ENCODE peak calls at places on chromosomes 12 and 14, in four cellular contexts. W is pancreas; X is ovary; K is CD4-positive, alpha-beta T cell. O is an unnamed sample.

GRCh38 chr12:117091758-117092510 is 7.3 kb downstream of the TESC start:
- DNase-seq in X (no peak), K (no peak), W (peak; percentile 53), O (no peak)

GRCh38 chr12:106918746-106919145 is 37.0 kb upstream of the TMEM263 start:
- DNase-seq in X (no peak), K (no peak), W (no peak), O (no peak)

GRCh38 chr12:132559652-132560420 is 50.5 kb downstream of the LRCOL1 start:
- DNase-seq in K (peak; percentile 22), X (peak; percentile 67), W (peak; percentile 82), O (no peak)

GRCh38 chr12:105485321-105485910 is 154.9 kb downstream of the C12orf75 start:
- DNase-seq in W (no peak), X (peak; percentile 25), K (no peak), O (no peak)

GRCh38 chr12:2297004-2297403 is 244.2 kb downstream of the CACNA1C start:
- DNase-seq in X (no peak), K (no peak), W (no peak), O (no peak)

GRCh38 chr14:30988509-30988908 is 36.9 kb upstream of the AP4S1 start:
- DNase-seq in K (no peak), X (no peak), W (no peak), O (no peak)

GRCh38 chr14:92553456-92553855 is 39.9 kb downstream of the RIN3 start:
- DNase-seq in W (no peak), K (no peak), X (peak; percentile 68), O (no peak)

GRCh38 chr14:67493092-67493717 is 4.7 kb upstream of the TMEM229B start:
- DNase-seq in X (no peak), W (no peak), K (no peak), O (no peak)

GRCh38 chr12:46915082-46915481 is 89.3 kb upstream of the SLC38A4 start:
- DNase-seq in W (no peak), K (no peak), X (no peak), O (no peak)

GRCh38 chr14:38616959-38617358 is 361.1 kb upstream of the CLEC14A start:
- DNase-seq in W (no peak), K (no peak), X (no peak), O (no peak)

GRCh38 chr12:25670076-25671055 is 117.3 kb upstream of the LMNTD1 start:
- DNase-seq in X (no peak), W (no peak), K (no peak), O (no peak)

GRCh38 chr12:10191865-10192264 is 13.0 kb downstream of the TMEM52B start:
- DNase-seq in W (no peak), X (no peak), K (no peak), O (no peak)

GRCh38 chr12:46494424-46494823 is 121.9 kb upstream of the SLC38A2 start:
- DNase-seq in X (no peak), K (no peak), W (no peak), O (no peak)

GRCh38 chr12:108526482-108527234 is 11.6 kb downstream of the FICD start:
- DNase-seq in X (no peak), K (no peak), W (no peak), O (no peak)

GRCh38 chr14:106875503-106875902 is 1349.1 kb downstream of the TMEM121 start:
- DNase-seq in K (no peak), X (peak; percentile 67), W (peak; percentile 66), O (no peak)

GRCh38 chr14:50714452-50715073 is 46.5 kb upstream of the SAV1 start:
- DNase-seq in W (no peak), X (no peak), K (no peak), O (no peak)

GRCh38 chr12:44875417-44875953 is 630 bp downstream of the NELL2 start:
- DNase-seq in W (peak; percentile 60), X (no peak), K (no peak), O (no peak)

GRCh38 chr14:72613196-72613974 is 280.5 kb downstream of the DPF3 start:
- DNase-seq in W (peak; percentile 77), K (no peak), X (peak; percentile 54), O (no peak)

GRCh38 chr14:54535126-54535525 is 25.4 kb downstream of the CGRRF1 start:
- DNase-seq in W (no peak), K (no peak), X (no peak), O (no peak)

GRCh38 chr14:63853831-63854293 is 1.1 kb downstream of the SYNE2 start:
- DNase-seq in W (peak; percentile 67), X (peak; percentile 58), K (peak; percentile 41), O (peak; percentile 48)

GRCh38 chr14:30874120-30874998 is at the start of gene COCH:
- DNase-seq in X (peak; percentile 21), W (peak; percentile 77), K (peak; percentile 2), O (peak; percentile 24)

GRCh38 chr14:95557291-95557690 is 22.4 kb downstream of the GLRX5 start:
- DNase-seq in X (no peak), W (no peak), K (no peak), O (no peak)

GRCh38 chr14:20387577-20387976 is 25.7 kb downstream of the TEP1 start:
- DNase-seq in W (no peak), K (no peak), X (no peak), O (no peak)

GRCh38 chr14:37973031-37973908 is 234.4 kb upstream of the SSTR1 start:
- DNase-seq in X (no peak), W (no peak), K (no peak), O (no peak)

GRCh38 chr12:53624453-53624852 is 1.7 kb downstream of the ATF7 start:
- DNase-seq in W (no peak), K (no peak), X (no peak), O (no peak)

GRCh38 chr12:78101946-78102635 is 271.4 kb downstream of the NAV3 start:
- DNase-seq in W (no peak), K (no peak), X (no peak), O (no peak)

GRCh38 chr12:91109148-91109564 is 2.1 kb downstream of the LUM start:
- DNase-seq in K (peak; percentile 0), X (peak; percentile 50), W (peak; percentile 88), O (no peak)

GRCh38 chr12:115407723-115408122 is 723.7 kb upstream of the TBX3 start:
- DNase-seq in K (no peak), X (no peak), W (no peak), O (no peak)

GRCh38 chr12:12724421-12725085 is 7.4 kb downstream of the CDKN1B start:
- DNase-seq in K (no peak), W (no peak), X (no peak), O (no peak)

GRCh38 chr14:28608438-28608837 is 158.1 kb upstream of the FOXG1 start:
- DNase-seq in W (no peak), X (no peak), K (no peak), O (no peak)

GRCh38 chr12:75271576-75271975 is 58.5 kb downstream of the CAPS2 start:
- DNase-seq in W (no peak), K (no peak), X (no peak), O (no peak)

GRCh38 chr14:38904959-38905358 is 198.1 kb downstream of the SEC23A start:
- DNase-seq in K (no peak), X (no peak), W (no peak), O (no peak)

GRCh38 chr14:102362084-102362483 is 606 bp downstream of the CINP start:
- DNase-seq in W (no peak), K (no peak), X (no peak), O (no peak)

GRCh38 chr12:54306925-54307731 is 6.3 kb upstream of the NFE2 start:
- DNase-seq in W (peak; percentile 78), K (no peak), X (no peak), O (no peak)

GRCh38 chr14:66395300-66395699 is 90.9 kb upstream of the CCDC196 start:
- DNase-seq in W (no peak), K (no peak), X (no peak), O (peak; percentile 41)

GRCh38 chr14:36346052-36346451 is 25.6 kb upstream of the MBIP start:
- DNase-seq in W (no peak), K (no peak), X (no peak), O (no peak)

GRCh38 chr12:129363041-129363440 is 509.8 kb downstream of the GLT1D1 start:
- DNase-seq in W (no peak), K (no peak), X (no peak), O (no peak)

GRCh38 chr12:4813741-4814140 is 93.5 kb downstream of the GALNT8 start:
- DNase-seq in K (no peak), W (no peak), X (no peak), O (no peak)

DNA sequence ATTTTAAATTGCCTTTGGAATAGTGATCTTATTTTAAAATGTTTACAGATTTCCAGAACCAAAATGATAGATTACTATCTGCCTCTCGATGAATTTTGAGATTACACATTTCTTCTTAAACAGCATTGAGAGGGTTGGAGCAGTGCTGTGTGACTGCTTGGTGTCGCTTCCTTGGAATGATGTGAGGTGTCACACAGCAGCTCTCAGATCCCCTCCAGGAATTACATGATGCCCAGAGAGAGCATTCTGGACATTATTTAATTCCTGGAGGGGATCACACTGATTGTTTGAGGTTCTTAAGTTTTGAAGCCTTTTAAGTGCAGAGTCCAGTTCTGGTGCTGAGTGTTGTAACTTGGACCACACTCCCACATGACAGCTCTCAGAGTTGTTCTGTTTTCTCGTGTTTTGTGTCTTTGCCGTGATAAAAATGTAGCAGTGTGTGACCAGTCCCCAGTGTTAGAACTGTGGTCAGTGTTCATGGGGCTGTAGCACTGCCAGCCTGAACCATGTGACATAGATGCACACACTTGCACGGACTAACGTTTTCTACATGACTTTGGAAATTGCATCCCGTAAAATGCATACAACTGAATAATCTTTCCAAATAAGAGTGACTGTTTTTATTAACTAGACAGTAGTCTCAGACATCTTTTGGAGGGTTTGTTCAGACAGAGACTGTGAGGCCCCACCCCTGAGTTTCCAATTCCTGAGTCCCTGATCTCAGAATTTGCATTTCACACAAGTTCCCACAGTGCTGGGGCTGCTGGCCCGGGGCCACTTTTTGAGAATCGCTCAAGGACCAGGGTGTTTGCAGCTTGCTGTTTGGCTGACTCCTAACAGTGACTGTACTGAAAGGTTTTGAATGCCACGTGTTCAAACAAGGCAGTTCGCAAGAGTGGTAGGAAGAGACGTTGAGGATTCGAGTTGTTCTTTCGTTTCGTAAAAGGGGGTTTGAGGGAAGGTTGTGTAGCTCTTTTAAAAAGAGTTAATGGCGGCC is 26.0 kb downstream of the XRCC3 start:
- DNase-seq in K (no peak), W (no peak), X (peak; percentile 74), O (no peak)
- H3K27ac ChIP-seq in K (no peak overlapping the region), W (no peak overlapping the region), X (no peak overlapping the region), O (no peak overlapping the region)

GRCh38 chr14:52106853-52107252 is 38.0 kb upstream of the NID2 start:
- DNase-seq in X (no peak), W (no peak), K (no peak), O (no peak)
- H3K27ac ChIP-seq in X (no peak overlapping the region), W (no peak overlapping the region), K (no peak overlapping the region), O (no peak overlapping the region)

GRCh38 chr12:121227294-121227693 is 17.4 kb downstream of the P2RX4 start:
- DNase-seq in W (peak; percentile 82), K (no peak), X (no peak), O (no peak)
- H3K27ac ChIP-seq in W (peak overlapping the region; percentile 81), K (no peak overlapping the region), X (no peak overlapping the region), O (no peak overlapping the region)

GRCh38 chr12:51911307-51911706 is 4.0 kb downstream of the ACVRL1 start:
- DNase-seq in K (no peak), X (no peak), W (peak; percentile 34), O (no peak)
- H3K27ac ChIP-seq in K (no peak overlapping the region), X (no peak overlapping the region), W (no peak overlapping the region), O (no peak overlapping the region)

DNA sequence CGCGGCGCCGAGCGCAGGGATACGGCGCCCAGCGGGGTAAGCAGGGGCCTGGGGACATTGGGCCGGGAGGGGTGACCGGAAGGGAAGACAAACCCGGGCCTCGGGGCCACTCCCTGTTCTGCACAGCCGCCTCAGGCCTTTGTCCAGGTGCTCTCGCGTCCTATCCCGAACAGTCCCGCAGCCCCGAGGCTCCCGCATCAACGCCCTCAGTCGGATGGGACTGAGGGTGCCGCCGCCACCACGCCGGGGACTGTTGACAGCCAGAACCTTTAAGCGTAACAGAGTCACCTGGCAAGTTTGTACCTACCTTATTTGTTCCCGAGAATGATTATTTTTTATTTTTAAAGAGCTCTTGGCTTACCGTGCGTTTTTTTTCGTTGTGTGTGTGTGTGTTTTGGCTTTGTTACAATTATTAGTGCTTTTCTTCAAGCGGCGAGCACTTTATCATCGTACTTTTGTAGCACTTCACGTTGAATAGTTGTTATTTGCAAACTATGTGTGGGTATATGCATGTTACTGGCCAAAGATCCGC is 395 bp downstream of the COA8 start:
- DNase-seq in X (no peak), W (no peak), K (peak; percentile 15), O (no peak)
- H3K27ac ChIP-seq in X (peak overlapping the region; percentile 98), W (peak overlapping the region; percentile 94), K (peak overlapping the region; percentile 85), O (peak overlapping the region; percentile 79)

O was measured in CD8-positive, alpha-beta memory T cell.